ENCODE peak calls at places on chromosomes 12 and 14, in eight cellular contexts. One of them, this sample, is unnamed.

GRCh38 chr12:78863482-78864427 is 819 bp upstream of the SYT1 start:
- DNase-seq in mesothelial cell of epicardium: peak
- DNase-seq in lower leg skin: no peak
- DNase-seq in CD4-positive, alpha-beta T cell: no peak
- DNase-seq in GM13976: peak
- DNase-seq in lower lobe of right lung: peak
- DNase-seq in CD8-positive, alpha-beta T cell: no peak
- DNase-seq in astrocyte of the spinal cord: peak
- DNase-seq in this sample: peak

GRCh38 chr12:104115587-104115975 is 22.4 kb downstream of the NFYB start:
- DNase-seq in GM13976: no peak
- DNase-seq in mesothelial cell of epicardium: no peak
- DNase-seq in CD4-positive, alpha-beta T cell: no peak
- DNase-seq in CD8-positive, alpha-beta T cell: no peak
- DNase-seq in lower leg skin: no peak
- DNase-seq in astrocyte of the spinal cord: no peak
- DNase-seq in lower lobe of right lung: no peak
- DNase-seq in this sample: no peak

GRCh38 chr12:30972035-30972434 is 45.5 kb downstream of the TSPAN11 start:
- DNase-seq in CD4-positive, alpha-beta T cell: no peak
- DNase-seq in lower lobe of right lung: no peak
- DNase-seq in astrocyte of the spinal cord: no peak
- DNase-seq in mesothelial cell of epicardium: no peak
- DNase-seq in GM13976: no peak
- DNase-seq in CD8-positive, alpha-beta T cell: no peak
- DNase-seq in lower leg skin: no peak
- DNase-seq in this sample: no peak

GRCh38 chr12:57772429-57773322 is at the start of gene EEF1AKMT3:
- DNase-seq in GM13976: peak
- DNase-seq in CD8-positive, alpha-beta T cell: no peak
- DNase-seq in CD4-positive, alpha-beta T cell: no peak
- DNase-seq in lower lobe of right lung: peak
- DNase-seq in lower leg skin: peak
- DNase-seq in mesothelial cell of epicardium: no peak
- DNase-seq in astrocyte of the spinal cord: no peak
- DNase-seq in this sample: no peak

GRCh38 chr12:2177003-2177402 is 124.2 kb downstream of the CACNA1C start:
- DNase-seq in CD4-positive, alpha-beta T cell: no peak
- DNase-seq in lower lobe of right lung: no peak
- DNase-seq in astrocyte of the spinal cord: no peak
- DNase-seq in GM13976: no peak
- DNase-seq in lower leg skin: no peak
- DNase-seq in mesothelial cell of epicardium: no peak
- DNase-seq in CD8-positive, alpha-beta T cell: no peak
- DNase-seq in this sample: no peak

GRCh38 chr14:92108345-92109254 is 2.2 kb upstream of the ATXN3 start:
- DNase-seq in lower leg skin: no peak
- DNase-seq in CD4-positive, alpha-beta T cell: no peak
- DNase-seq in mesothelial cell of epicardium: no peak
- DNase-seq in GM13976: no peak
- DNase-seq in astrocyte of the spinal cord: no peak
- DNase-seq in CD8-positive, alpha-beta T cell: peak
- DNase-seq in lower lobe of right lung: no peak
- DNase-seq in this sample: no peak

GRCh38 chr14:43793579-43793978 is 713.5 kb downstream of the FSCB start:
- DNase-seq in GM13976: no peak
- DNase-seq in CD8-positive, alpha-beta T cell: no peak
- DNase-seq in astrocyte of the spinal cord: no peak
- DNase-seq in lower lobe of right lung: no peak
- DNase-seq in lower leg skin: no peak
- DNase-seq in mesothelial cell of epicardium: no peak
- DNase-seq in CD4-positive, alpha-beta T cell: no peak
- DNase-seq in this sample: no peak

GRCh38 chr12:7608184-7608911 is 57.4 kb downstream of the APOBEC1 start:
- DNase-seq in lower lobe of right lung: peak
- DNase-seq in GM13976: no peak
- DNase-seq in lower leg skin: no peak
- DNase-seq in mesothelial cell of epicardium: no peak
- DNase-seq in CD4-positive, alpha-beta T cell: no peak
- DNase-seq in astrocyte of the spinal cord: no peak
- DNase-seq in CD8-positive, alpha-beta T cell: no peak
- DNase-seq in this sample: no peak

GRCh38 chr12:87795555-87795954 is 233.6 kb downstream of the C12orf50 start:
- DNase-seq in lower leg skin: no peak
- DNase-seq in astrocyte of the spinal cord: no peak
- DNase-seq in CD4-positive, alpha-beta T cell: no peak
- DNase-seq in CD8-positive, alpha-beta T cell: no peak
- DNase-seq in mesothelial cell of epicardium: no peak
- DNase-seq in lower lobe of right lung: no peak
- DNase-seq in GM13976: no peak
- DNase-seq in this sample: no peak

GRCh38 chr14:88934231-88934898 is 109.9 kb downstream of the TTC8 start:
- DNase-seq in GM13976: no peak
- DNase-seq in CD4-positive, alpha-beta T cell: no peak
- DNase-seq in lower lobe of right lung: no peak
- DNase-seq in astrocyte of the spinal cord: peak
- DNase-seq in lower leg skin: no peak
- DNase-seq in mesothelial cell of epicardium: no peak
- DNase-seq in CD8-positive, alpha-beta T cell: no peak
- DNase-seq in this sample: no peak

GRCh38 chr14:56159066-56159465 is 40.9 kb downstream of the PELI2 start:
- DNase-seq in GM13976: no peak
- DNase-seq in CD4-positive, alpha-beta T cell: no peak
- DNase-seq in lower lobe of right lung: no peak
- DNase-seq in CD8-positive, alpha-beta T cell: no peak
- DNase-seq in lower leg skin: no peak
- DNase-seq in mesothelial cell of epicardium: no peak
- DNase-seq in astrocyte of the spinal cord: no peak
- DNase-seq in this sample: no peak

GRCh38 chr14:22047105-22047504 is 373.5 kb upstream of the OR4E1 start:
- DNase-seq in lower leg skin: no peak
- DNase-seq in CD4-positive, alpha-beta T cell: no peak
- DNase-seq in lower lobe of right lung: no peak
- DNase-seq in CD8-positive, alpha-beta T cell: peak
- DNase-seq in astrocyte of the spinal cord: no peak
- DNase-seq in mesothelial cell of epicardium: no peak
- DNase-seq in GM13976: peak
- DNase-seq in this sample: peak

GRCh38 chr14:38762436-38762835 is 340.6 kb downstream of the SEC23A start:
- DNase-seq in lower lobe of right lung: no peak
- DNase-seq in astrocyte of the spinal cord: no peak
- DNase-seq in lower leg skin: no peak
- DNase-seq in mesothelial cell of epicardium: no peak
- DNase-seq in CD4-positive, alpha-beta T cell: no peak
- DNase-seq in CD8-positive, alpha-beta T cell: no peak
- DNase-seq in GM13976: no peak
- DNase-seq in this sample: no peak

GRCh38 chr12:59115995-59116394 is 195.7 kb upstream of the LRIG3 start:
- DNase-seq in lower lobe of right lung: no peak
- DNase-seq in lower leg skin: no peak
- DNase-seq in GM13976: no peak
- DNase-seq in CD4-positive, alpha-beta T cell: no peak
- DNase-seq in mesothelial cell of epicardium: no peak
- DNase-seq in CD8-positive, alpha-beta T cell: no peak
- DNase-seq in astrocyte of the spinal cord: no peak
- DNase-seq in this sample: no peak

GRCh38 chr14:27528328-27528727 is 930.5 kb upstream of the NOVA1 start:
- DNase-seq in lower leg skin: no peak
- DNase-seq in CD8-positive, alpha-beta T cell: no peak
- DNase-seq in lower lobe of right lung: no peak
- DNase-seq in mesothelial cell of epicardium: no peak
- DNase-seq in astrocyte of the spinal cord: peak
- DNase-seq in GM13976: no peak
- DNase-seq in CD4-positive, alpha-beta T cell: no peak
- DNase-seq in this sample: no peak
- TF ChIP-seq CTCF in lower leg skin: no peak
- TF ChIP-seq CTCF in CD8-positive, alpha-beta T cell: no peak
- TF ChIP-seq CTCF in lower lobe of right lung: no peak
- TF ChIP-seq CTCF in mesothelial cell of epicardium: no peak
- TF ChIP-seq CTCF in astrocyte of the spinal cord: peak
- TF ChIP-seq CTCF in GM13976: no peak
- TF ChIP-seq CTCF in CD4-positive, alpha-beta T cell: no peak
- TF ChIP-seq CTCF in this sample: no peak

DNA sequence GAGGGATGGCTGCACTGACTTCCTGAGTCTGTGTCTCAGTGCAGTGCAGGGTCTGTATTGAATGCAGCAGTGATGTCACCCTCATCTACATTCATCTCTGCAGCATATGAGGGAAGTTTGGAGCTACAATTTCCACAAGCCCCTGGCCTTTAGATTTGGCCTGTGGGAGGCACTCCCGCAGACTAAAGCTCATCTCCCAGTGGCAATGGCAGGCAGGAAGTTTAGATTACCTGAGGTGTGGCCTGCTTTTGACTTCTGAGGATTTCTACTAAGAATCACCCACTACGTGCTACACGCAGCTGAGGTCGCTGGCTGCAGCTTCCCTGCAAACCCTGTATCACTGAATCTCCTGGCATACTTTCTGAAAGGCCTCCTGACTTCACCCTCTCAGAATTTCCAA is 202.1 kb upstream of the PRKD1 start:
- DNase-seq in astrocyte of the spinal cord: no peak
- DNase-seq in lower leg skin: no peak
- DNase-seq in CD4-positive, alpha-beta T cell: no peak
- DNase-seq in lower lobe of right lung: no peak
- DNase-seq in mesothelial cell of epicardium: no peak
- DNase-seq in GM13976: no peak
- DNase-seq in CD8-positive, alpha-beta T cell: no peak
- DNase-seq in this sample: no peak
- TF ChIP-seq CTCF in astrocyte of the spinal cord: no peak
- TF ChIP-seq CTCF in lower leg skin: no peak
- TF ChIP-seq CTCF in CD4-positive, alpha-beta T cell: no peak
- TF ChIP-seq CTCF in lower lobe of right lung: no peak
- TF ChIP-seq CTCF in mesothelial cell of epicardium: no peak
- TF ChIP-seq CTCF in GM13976: no peak
- TF ChIP-seq CTCF in CD8-positive, alpha-beta T cell: no peak
- TF ChIP-seq CTCF in this sample: no peak

GRCh38 chr14:75427126-75427481 is 718 bp upstream of the JDP2 start:
- DNase-seq in GM13976: peak
- DNase-seq in lower lobe of right lung: peak
- DNase-seq in CD4-positive, alpha-beta T cell: no peak
- DNase-seq in CD8-positive, alpha-beta T cell: no peak
- DNase-seq in lower leg skin: no peak
- DNase-seq in mesothelial cell of epicardium: no peak
- DNase-seq in astrocyte of the spinal cord: no peak
- DNase-seq in this sample: peak

GRCh38 chr14:75429562-75429961 is 1.7 kb downstream of the JDP2 start:
- DNase-seq in CD4-positive, alpha-beta T cell: no peak
- DNase-seq in GM13976: no peak
- DNase-seq in astrocyte of the spinal cord: no peak
- DNase-seq in lower lobe of right lung: no peak
- DNase-seq in CD8-positive, alpha-beta T cell: no peak
- DNase-seq in lower leg skin: no peak
- DNase-seq in mesothelial cell of epicardium: no peak
- DNase-seq in this sample: no peak

GRCh38 chr14:75428230-75429104 is 645 bp downstream of the JDP2 start:
- DNase-seq in mesothelial cell of epicardium: no peak
- DNase-seq in lower leg skin: no peak
- DNase-seq in astrocyte of the spinal cord: no peak
- DNase-seq in GM13976: peak
- DNase-seq in lower lobe of right lung: peak
- DNase-seq in CD4-positive, alpha-beta T cell: no peak
- DNase-seq in CD8-positive, alpha-beta T cell: no peak
- DNase-seq in this sample: peak

GRCh38 chr14:75426332-75427125 is 1.3 kb upstream of the JDP2 start:
- DNase-seq in CD8-positive, alpha-beta T cell: no peak
- DNase-seq in lower leg skin: no peak
- DNase-seq in GM13976: peak
- DNase-seq in lower lobe of right lung: no peak
- DNase-seq in mesothelial cell of epicardium: no peak
- DNase-seq in CD4-positive, alpha-beta T cell: no peak
- DNase-seq in astrocyte of the spinal cord: no peak
- DNase-seq in this sample: peak

DNA sequence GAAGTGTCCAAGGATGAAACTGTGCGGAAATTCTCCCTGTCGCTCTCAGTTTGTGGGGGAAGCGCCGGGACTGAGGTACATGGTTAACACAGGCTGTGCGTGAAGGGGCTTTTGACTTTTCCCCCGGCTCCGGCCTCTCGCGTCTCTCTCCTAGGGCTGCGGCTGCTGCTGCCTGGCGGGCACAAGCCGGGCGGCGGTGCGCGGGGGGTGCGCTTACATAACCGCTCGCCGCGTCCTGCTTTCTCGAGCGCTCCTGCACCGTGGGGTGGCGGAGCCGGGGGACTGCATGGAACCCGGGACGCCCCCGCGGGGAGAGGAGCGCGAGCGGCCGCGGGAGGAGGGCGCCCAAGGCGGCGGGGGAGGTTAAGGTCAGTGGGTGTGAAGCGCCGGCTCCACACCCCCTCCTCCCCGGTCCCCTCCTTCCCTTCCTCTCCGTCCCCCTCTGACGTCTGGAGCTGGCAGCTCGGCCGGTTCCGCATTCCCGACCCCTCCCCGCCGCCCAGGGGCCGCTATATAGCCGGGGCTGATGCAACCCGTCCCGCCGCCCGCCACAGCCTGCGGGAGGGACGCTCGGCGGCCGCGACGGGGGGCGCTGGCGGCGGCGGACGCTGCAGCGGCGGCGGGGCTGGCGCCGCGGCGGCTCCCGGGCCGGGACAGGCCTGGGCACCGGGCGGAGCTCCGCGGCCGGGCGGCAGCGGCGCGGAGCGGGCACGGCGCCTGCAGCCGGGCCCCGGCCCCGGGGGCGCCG is at the start of gene JDP2:
- DNase-seq in lower leg skin: peak
- DNase-seq in CD8-positive, alpha-beta T cell: peak
- DNase-seq in GM13976: peak
- DNase-seq in CD4-positive, alpha-beta T cell: peak
- DNase-seq in astrocyte of the spinal cord: peak
- DNase-seq in mesothelial cell of epicardium: peak
- DNase-seq in lower lobe of right lung: peak
- DNase-seq in this sample: peak
- TF ChIP-seq CTCF in lower leg skin: no peak
- TF ChIP-seq CTCF in CD8-positive, alpha-beta T cell: no peak
- TF ChIP-seq CTCF in GM13976: no peak
- TF ChIP-seq CTCF in CD4-positive, alpha-beta T cell: no peak
- TF ChIP-seq CTCF in astrocyte of the spinal cord: no peak
- TF ChIP-seq CTCF in mesothelial cell of epicardium: no peak
- TF ChIP-seq CTCF in lower lobe of right lung: peak
- TF ChIP-seq CTCF in this sample: no peak

GRCh38 chr12:53777936-53778644 is 26.3 kb upstream of the CISTR start:
- DNase-seq in CD8-positive, alpha-beta T cell: no peak
- DNase-seq in lower leg skin: no peak
- DNase-seq in GM13976: no peak
- DNase-seq in lower lobe of right lung: no peak
- DNase-seq in astrocyte of the spinal cord: no peak
- DNase-seq in mesothelial cell of epicardium: no peak
- DNase-seq in CD4-positive, alpha-beta T cell: no peak
- DNase-seq in this sample: no peak

GRCh38 chr12:53777412-53777811 is 25.6 kb upstream of the CISTR start:
- DNase-seq in CD8-positive, alpha-beta T cell: no peak
- DNase-seq in mesothelial cell of epicardium: no peak
- DNase-seq in CD4-positive, alpha-beta T cell: no peak
- DNase-seq in astrocyte of the spinal cord: no peak
- DNase-seq in lower lobe of right lung: no peak
- DNase-seq in lower leg skin: no peak
- DNase-seq in GM13976: no peak
- DNase-seq in this sample: no peak

GRCh38 chr12:53782093-53782703 is 30.4 kb upstream of the CISTR start:
- DNase-seq in astrocyte of the spinal cord: no peak
- DNase-seq in mesothelial cell of epicardium: no peak
- DNase-seq in lower lobe of right lung: no peak
- DNase-seq in GM13976: no peak
- DNase-seq in CD8-positive, alpha-beta T cell: no peak
- DNase-seq in lower leg skin: no peak
- DNase-seq in CD4-positive, alpha-beta T cell: no peak
- DNase-seq in this sample: no peak

GRCh38 chr12:53781218-53781801 is 29.5 kb upstream of the CISTR start:
- DNase-seq in GM13976: no peak
- DNase-seq in lower lobe of right lung: no peak
- DNase-seq in CD4-positive, alpha-beta T cell: no peak
- DNase-seq in astrocyte of the spinal cord: no peak
- DNase-seq in lower leg skin: no peak
- DNase-seq in CD8-positive, alpha-beta T cell: no peak
- DNase-seq in mesothelial cell of epicardium: no peak
- DNase-seq in this sample: no peak

GRCh38 chr12:53780323-53780722 is 28.5 kb upstream of the CISTR start:
- DNase-seq in CD8-positive, alpha-beta T cell: no peak
- DNase-seq in astrocyte of the spinal cord: no peak
- DNase-seq in lower leg skin: no peak
- DNase-seq in CD4-positive, alpha-beta T cell: no peak
- DNase-seq in GM13976: no peak
- DNase-seq in lower lobe of right lung: no peak
- DNase-seq in mesothelial cell of epicardium: no peak
- DNase-seq in this sample: no peak
- TF ChIP-seq CTCF in CD8-positive, alpha-beta T cell: no peak
- TF ChIP-seq CTCF in astrocyte of the spinal cord: no peak
- TF ChIP-seq CTCF in lower leg skin: no peak
- TF ChIP-seq CTCF in CD4-positive, alpha-beta T cell: no peak
- TF ChIP-seq CTCF in GM13976: no peak
- TF ChIP-seq CTCF in lower lobe of right lung: no peak
- TF ChIP-seq CTCF in mesothelial cell of epicardium: no peak
- TF ChIP-seq CTCF in this sample: no peak

This sample was measured in GM20000.